ENCODE peak calls at places on chromosomes 2 and 18, in seven cellular contexts. One of them, this sample, is unnamed.

GRCh38 chr2:14514001-14514400 is 118.5 kb upstream of the LRATD1 start:
- DNase-seq in IMR-90: no peak
- DNase-seq in neural progenitor cell: peak; percentile 60
- DNase-seq in astrocyte: no peak
- DNase-seq in CD8-positive, alpha-beta T cell: no peak
- DNase-seq in PC-9: no peak
- DNase-seq in fibroblast of villous mesenchyme: no peak
- DNase-seq in this sample: peak; percentile 41

GRCh38 chr2:104177179-104177578 is 676.7 kb upstream of the POU3F3 start:
- DNase-seq in neural progenitor cell: no peak
- DNase-seq in CD8-positive, alpha-beta T cell: no peak
- DNase-seq in PC-9: no peak
- DNase-seq in astrocyte: no peak
- DNase-seq in IMR-90: no peak
- DNase-seq in fibroblast of villous mesenchyme: no peak
- DNase-seq in this sample: no peak

GRCh38 chr2:134772493-134773169 is 53.8 kb upstream of the TMEM163 start:
- DNase-seq in PC-9: peak; percentile 68
- DNase-seq in fibroblast of villous mesenchyme: no peak
- DNase-seq in neural progenitor cell: peak; percentile 15
- DNase-seq in IMR-90: no peak
- DNase-seq in astrocyte: no peak
- DNase-seq in CD8-positive, alpha-beta T cell: no peak
- DNase-seq in this sample: no peak

GRCh38 chr18:3074094-3074493 is 61.1 kb upstream of the LPIN2 start:
- DNase-seq in CD8-positive, alpha-beta T cell: no peak
- DNase-seq in fibroblast of villous mesenchyme: no peak
- DNase-seq in astrocyte: no peak
- DNase-seq in IMR-90: no peak
- DNase-seq in PC-9: no peak
- DNase-seq in neural progenitor cell: no peak
- DNase-seq in this sample: no peak

GRCh38 chr2:62577994-62578836 is 72.2 kb upstream of the TMEM17 start:
- DNase-seq in neural progenitor cell: no peak
- DNase-seq in astrocyte: peak; percentile 96
- DNase-seq in IMR-90: peak; percentile 92
- DNase-seq in CD8-positive, alpha-beta T cell: no peak
- DNase-seq in PC-9: peak; percentile 98
- DNase-seq in fibroblast of villous mesenchyme: peak; percentile 50
- DNase-seq in this sample: peak; percentile 81

GRCh38 chr2:112031916-112032582 is 23.0 kb upstream of the TMEM87B start:
- DNase-seq in CD8-positive, alpha-beta T cell: no peak
- DNase-seq in fibroblast of villous mesenchyme: peak; percentile 67
- DNase-seq in PC-9: no peak
- DNase-seq in neural progenitor cell: peak; percentile 30
- DNase-seq in astrocyte: no peak
- DNase-seq in IMR-90: no peak
- DNase-seq in this sample: peak; percentile 19

GRCh38 chr2:41932241-41933034 is 115.4 kb upstream of the PKDCC start:
- DNase-seq in CD8-positive, alpha-beta T cell: no peak
- DNase-seq in fibroblast of villous mesenchyme: peak; percentile 100
- DNase-seq in neural progenitor cell: no peak
- DNase-seq in IMR-90: peak; percentile 93
- DNase-seq in PC-9: no peak
- DNase-seq in astrocyte: peak; percentile 95
- DNase-seq in this sample: peak; percentile 100

GRCh38 chr2:129888896-129889295 is 90.6 kb upstream of the RAB6C start:
- DNase-seq in CD8-positive, alpha-beta T cell: no peak
- DNase-seq in astrocyte: peak; percentile 2
- DNase-seq in neural progenitor cell: no peak
- DNase-seq in IMR-90: peak; percentile 16
- DNase-seq in fibroblast of villous mesenchyme: no peak
- DNase-seq in PC-9: no peak
- DNase-seq in this sample: peak; percentile 11

GRCh38 chr18:23281626-23282436 is 146.5 kb downstream of the CABLES1 start:
- DNase-seq in astrocyte: no peak
- DNase-seq in fibroblast of villous mesenchyme: no peak
- DNase-seq in PC-9: peak; percentile 92
- DNase-seq in neural progenitor cell: no peak
- DNase-seq in IMR-90: no peak
- DNase-seq in CD8-positive, alpha-beta T cell: no peak
- DNase-seq in this sample: peak; percentile 56

GRCh38 chr2:24881623-24882022 is 38.4 kb downstream of the ADCY3 start:
- DNase-seq in PC-9: no peak
- DNase-seq in astrocyte: no peak
- DNase-seq in CD8-positive, alpha-beta T cell: no peak
- DNase-seq in IMR-90: no peak
- DNase-seq in neural progenitor cell: no peak
- DNase-seq in fibroblast of villous mesenchyme: no peak
- DNase-seq in this sample: no peak
- TF ChIP-seq CTCF in PC-9: no peak
- TF ChIP-seq CTCF in astrocyte: no peak
- TF ChIP-seq CTCF in CD8-positive, alpha-beta T cell: no peak
- TF ChIP-seq CTCF in IMR-90: no peak
- TF ChIP-seq CTCF in neural progenitor cell: peak; percentile 22
- TF ChIP-seq CTCF in fibroblast of villous mesenchyme: peak; percentile 5
- TF ChIP-seq CTCF in this sample: peak; percentile 25

GRCh38 chr2:43837033-43837432 is 1.6 kb downstream of the ABCG5 start:
- DNase-seq in astrocyte: no peak
- DNase-seq in IMR-90: no peak
- DNase-seq in neural progenitor cell: no peak
- DNase-seq in fibroblast of villous mesenchyme: no peak
- DNase-seq in PC-9: no peak
- DNase-seq in CD8-positive, alpha-beta T cell: no peak
- DNase-seq in this sample: no peak
- H3K4me3 ChIP-seq in astrocyte: no peak overlapping the region
- H3K4me3 ChIP-seq in IMR-90: no peak overlapping the region
- H3K4me3 ChIP-seq in neural progenitor cell: no peak overlapping the region
- H3K4me3 ChIP-seq in fibroblast of villous mesenchyme: no peak overlapping the region
- H3K4me3 ChIP-seq in PC-9: no peak overlapping the region
- H3K4me3 ChIP-seq in CD8-positive, alpha-beta T cell: no peak overlapping the region
- H3K4me3 ChIP-seq in this sample: no peak overlapping the region

GRCh38 chr18:76708036-76708726 is 114.2 kb upstream of the ZNF236 start:
- DNase-seq in fibroblast of villous mesenchyme: no peak
- DNase-seq in CD8-positive, alpha-beta T cell: no peak
- DNase-seq in PC-9: no peak
- DNase-seq in neural progenitor cell: no peak
- DNase-seq in IMR-90: no peak
- DNase-seq in astrocyte: no peak
- DNase-seq in this sample: no peak

GRCh38 chr18:76709659-76710645 is 112.4 kb upstream of the ZNF236 start:
- DNase-seq in CD8-positive, alpha-beta T cell: peak; percentile 67
- DNase-seq in PC-9: peak; percentile 39
- DNase-seq in neural progenitor cell: peak; percentile 88
- DNase-seq in fibroblast of villous mesenchyme: peak; percentile 76
- DNase-seq in astrocyte: peak; percentile 34
- DNase-seq in IMR-90: peak; percentile 65
- DNase-seq in this sample: peak; percentile 83

GRCh38 chr18:76708727-76709353 is 113.5 kb upstream of the ZNF236 start:
- DNase-seq in PC-9: no peak
- DNase-seq in astrocyte: no peak
- DNase-seq in fibroblast of villous mesenchyme: no peak
- DNase-seq in neural progenitor cell: no peak
- DNase-seq in CD8-positive, alpha-beta T cell: no peak
- DNase-seq in IMR-90: no peak
- DNase-seq in this sample: no peak

GRCh38 chr18:76713432-76713831 is 108.9 kb upstream of the ZNF236 start:
- DNase-seq in astrocyte: no peak
- DNase-seq in CD8-positive, alpha-beta T cell: no peak
- DNase-seq in IMR-90: no peak
- DNase-seq in PC-9: no peak
- DNase-seq in neural progenitor cell: no peak
- DNase-seq in fibroblast of villous mesenchyme: no peak
- DNase-seq in this sample: no peak

GRCh38 chr18:76710646-76711520 is 111.5 kb upstream of the ZNF236 start:
- DNase-seq in IMR-90: no peak
- DNase-seq in fibroblast of villous mesenchyme: no peak
- DNase-seq in astrocyte: no peak
- DNase-seq in neural progenitor cell: no peak
- DNase-seq in PC-9: no peak
- DNase-seq in CD8-positive, alpha-beta T cell: no peak
- DNase-seq in this sample: no peak
- TF ChIP-seq CTCF in IMR-90: no peak
- TF ChIP-seq CTCF in fibroblast of villous mesenchyme: no peak
- TF ChIP-seq CTCF in astrocyte: no peak
- TF ChIP-seq CTCF in neural progenitor cell: no peak
- TF ChIP-seq CTCF in PC-9: no peak
- TF ChIP-seq CTCF in CD8-positive, alpha-beta T cell: no peak
- TF ChIP-seq CTCF in this sample: peak; percentile 2

GRCh38 chr2:16507655-16508054 is 158.0 kb downstream of the CYRIA start:
- DNase-seq in neural progenitor cell: peak; percentile 35
- DNase-seq in fibroblast of villous mesenchyme: no peak
- DNase-seq in astrocyte: no peak
- DNase-seq in IMR-90: no peak
- DNase-seq in PC-9: no peak
- DNase-seq in CD8-positive, alpha-beta T cell: no peak
- DNase-seq in this sample: no peak
- H3K4me3 ChIP-seq in neural progenitor cell: peak overlapping the region; percentile 54
- H3K4me3 ChIP-seq in fibroblast of villous mesenchyme: no peak overlapping the region
- H3K4me3 ChIP-seq in astrocyte: no peak overlapping the region
- H3K4me3 ChIP-seq in IMR-90: no peak overlapping the region
- H3K4me3 ChIP-seq in PC-9: peak overlapping the region; percentile 30
- H3K4me3 ChIP-seq in CD8-positive, alpha-beta T cell: no peak overlapping the region
- H3K4me3 ChIP-seq in this sample: no peak overlapping the region

GRCh38 chr2:47518497-47519146 is 115.7 kb downstream of the MSH2 start:
- DNase-seq in PC-9: no peak
- DNase-seq in neural progenitor cell: no peak
- DNase-seq in IMR-90: no peak
- DNase-seq in fibroblast of villous mesenchyme: no peak
- DNase-seq in CD8-positive, alpha-beta T cell: no peak
- DNase-seq in astrocyte: no peak
- DNase-seq in this sample: no peak
- TF ChIP-seq CTCF in PC-9: no peak
- TF ChIP-seq CTCF in neural progenitor cell: no peak
- TF ChIP-seq CTCF in IMR-90: no peak
- TF ChIP-seq CTCF in fibroblast of villous mesenchyme: no peak
- TF ChIP-seq CTCF in CD8-positive, alpha-beta T cell: no peak
- TF ChIP-seq CTCF in astrocyte: no peak
- TF ChIP-seq CTCF in this sample: no peak